ENCODE peak calls at places on chromosomes 5 and 9, in seven cellular contexts. T, S, Q, V, A, U and L are unnamed samples. For H3K36me3, the result is how much of the 10 kb centered on the place peaks cover.

GRCh38 chr5:94361161-94361560 is 257.2 kb downstream of the KIAA0825 start:
- DNase-seq in V (no peak), Q (no peak), A (no peak), S (no peak), T (no peak), U (no peak), L (no peak)

GRCh38 chr9:69324549-69325401 is at the start of gene ENTREP1:
- DNase-seq in T (no peak), U (no peak), S (peak), Q (no peak), A (peak), V (peak), L (peak)

GRCh38 chr9:69877852-69878507 is 57.4 kb downstream of the CFAP95 start:
- DNase-seq in U (no peak), S (no peak), T (no peak), A (no peak), Q (no peak), V (no peak), L (no peak)

GRCh38 chr5:158121678-158122077 is 262.7 kb upstream of the CLINT1 start:
- DNase-seq in S (no peak), U (no peak), A (no peak), T (no peak), Q (no peak), V (no peak), L (no peak)

GRCh38 chr5:169960659-169961058 is 19.6 kb downstream of the INSYN2B start:
- DNase-seq in U (no peak), T (no peak), Q (no peak), A (no peak), V (no peak), S (no peak), L (no peak)

GRCh38 chr5:118628672-118629354 is 359.5 kb downstream of the DTWD2 start:
- DNase-seq in Q (no peak), S (no peak), T (no peak), V (no peak), A (peak), U (no peak), L (no peak)

GRCh38 chr5:173830421-173830820 is 57.7 kb upstream of the CPEB4 start:
- DNase-seq in A (no peak), T (no peak), V (no peak), Q (no peak), U (no peak), S (no peak), L (no peak)

GRCh38 chr5:67059747-67060490 is 136.7 kb downstream of the CD180 start:
- DNase-seq in S (no peak), T (no peak), A (no peak), V (no peak), U (no peak), Q (no peak), L (no peak)

GRCh38 chr9:14056235-14056930 is 257.6 kb downstream of the NFIB start:
- DNase-seq in Q (no peak), V (no peak), U (no peak), A (no peak), T (no peak), S (no peak), L (no peak)

GRCh38 chr9:35611230-35611797 is 6.3 kb downstream of the TESK1 start:
- DNase-seq in U (no peak), A (peak), Q (no peak), T (no peak), S (peak), V (no peak), L (no peak)

GRCh38 chr9:78371981-78372380 is 75.1 kb downstream of the PSAT1 start:
- DNase-seq in S (no peak), A (no peak), Q (no peak), T (no peak), V (no peak), U (no peak), L (no peak)

GRCh38 chr5:176533894-176534611 is 3.1 kb downstream of the RNF44 start:
- DNase-seq in V (no peak), T (no peak), S (peak), U (no peak), Q (no peak), A (peak), L (no peak)

GRCh38 chr5:95317687-95318086 is 32.8 kb upstream of the MCTP1 start:
- DNase-seq in A (no peak), V (no peak), S (no peak), U (no peak), Q (no peak), T (no peak), L (no peak)

GRCh38 chr5:164354138-164354751 is 848.8 kb downstream of the MAT2B start:
- DNase-seq in T (no peak), Q (no peak), S (no peak), U (no peak), V (no peak), A (no peak), L (no peak)

GRCh38 chr5:34834794-34835089 is 4.2 kb upstream of the TTC23L start:
- DNase-seq in Q (no peak), A (no peak), S (no peak), U (no peak), T (no peak), V (no peak), L (no peak)

GRCh38 chr9:124180557-124180956 is 77.2 kb upstream of the NEK6 start:
- DNase-seq in A (peak), S (peak), Q (no peak), T (no peak), U (no peak), V (peak), L (no peak)

GRCh38 chr5:91016954-91017690 is 366.0 kb downstream of the ARRDC3 start:
- DNase-seq in S (peak), U (no peak), V (no peak), A (peak), Q (no peak), T (no peak), L (no peak)

GRCh38 chr5:151628112-151628823 is 37.1 kb upstream of the FAT2 start:
- DNase-seq in S (no peak), V (no peak), A (peak), T (no peak), Q (no peak), U (no peak), L (no peak)

GRCh38 chr5:127995556-127995955 is 88.0 kb upstream of the SLC12A2 start:
- DNase-seq in Q (no peak), A (no peak), V (no peak), U (no peak), S (no peak), T (no peak), L (no peak)

DNA sequence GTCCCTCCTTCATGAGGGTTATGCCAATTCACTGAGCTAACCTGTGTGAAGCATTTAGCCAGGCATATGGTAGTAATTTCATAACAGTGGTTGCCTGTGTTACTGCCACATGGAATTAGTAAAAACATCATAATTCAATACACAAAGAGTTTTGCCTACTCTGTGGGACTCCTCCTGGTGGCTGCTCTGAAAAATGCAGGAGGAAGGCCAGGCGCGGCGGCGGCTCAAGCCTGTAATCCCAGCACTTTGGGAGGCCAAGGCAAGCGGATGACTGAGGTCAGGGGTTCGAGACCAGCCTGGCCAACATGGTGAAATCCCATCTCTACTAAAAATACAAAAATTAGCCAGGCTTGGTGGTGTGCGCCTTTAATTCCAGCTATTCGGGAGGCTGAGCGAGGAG is 547.3 kb downstream of the CDK5RAP2 start:
- DNase-seq in T (no peak), V (no peak), S (no peak), Q (no peak), U (no peak), A (no peak), L (no peak)
- TF ChIP-seq CTCF in T (no peak), V (no peak), S (no peak), Q (no peak), U (no peak), A (no peak), L (no peak)

GRCh38 chr9:18683312-18683711 is 209.4 kb downstream of the ADAMTSL1 start:
- DNase-seq in V (no peak), U (no peak), T (no peak), A (no peak), Q (no peak), S (peak), L (no peak)

GRCh38 chr9:18678846-18679245 is 204.9 kb downstream of the ADAMTSL1 start:
- DNase-seq in U (no peak), T (no peak), Q (no peak), S (no peak), A (no peak), V (no peak), L (no peak)

GRCh38 chr9:18688581-18688980 is 214.6 kb downstream of the ADAMTSL1 start:
- DNase-seq in Q (no peak), U (no peak), A (no peak), T (no peak), S (no peak), V (no peak), L (no peak)

GRCh38 chr9:18684608-18685317 is 210.8 kb downstream of the ADAMTSL1 start:
- DNase-seq in A (peak), Q (no peak), U (no peak), T (no peak), V (no peak), S (no peak), L (no peak)

DNA sequence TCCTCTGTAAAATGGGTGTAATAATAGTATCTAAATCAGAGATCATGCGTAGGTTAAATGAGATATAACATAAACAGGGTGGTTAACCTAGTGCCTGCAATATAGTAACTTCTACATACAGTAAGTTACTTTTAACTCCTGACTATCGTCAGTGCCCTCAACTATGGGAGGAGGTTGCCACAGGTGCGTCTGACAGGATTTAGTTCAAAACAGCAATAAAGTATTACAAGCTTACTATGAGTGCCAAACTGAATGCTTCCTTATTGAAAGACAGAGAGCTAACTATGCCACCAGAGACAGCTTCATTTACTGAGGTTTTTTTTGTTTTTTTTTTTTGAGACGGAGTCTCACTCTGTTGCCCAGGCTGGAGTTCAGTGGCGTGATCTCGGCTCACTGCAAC is 209.0 kb downstream of the ADAMTSL1 start:
- DNase-seq in U (no peak), Q (no peak), V (no peak), T (no peak), A (no peak), S (peak), L (no peak)
- H3K4me3 ChIP-seq in U (no peak), Q (no peak), V (no peak), T (no peak), A (no peak), S (no peak), L (no peak)

GRCh38 chr9:93659044-93659836 is 82.9 kb downstream of the PHF2 start:
- DNase-seq in V (peak), S (peak), Q (no peak), A (peak), U (no peak), T (no peak), L (no peak)

GRCh38 chr9:93655621-93656425 is 79.4 kb downstream of the PHF2 start:
- DNase-seq in U (no peak), Q (no peak), S (peak), T (no peak), A (peak), V (peak), L (no peak)

GRCh38 chr9:93656426-93657222 is 80.2 kb downstream of the PHF2 start:
- DNase-seq in S (peak), U (no peak), T (no peak), Q (no peak), A (peak), V (peak), L (no peak)

GRCh38 chr9:93658184-93658925 is 82.0 kb downstream of the PHF2 start:
- DNase-seq in U (no peak), T (no peak), A (peak), Q (no peak), S (peak), V (peak), L (no peak)

GRCh38 chr9:93657331-93658111 is 81.1 kb downstream of the PHF2 start:
- DNase-seq in A (peak), Q (no peak), U (no peak), V (peak), S (peak), T (no peak), L (no peak)
- H3K36me3 ChIP-seq in A (under half), Q (half or more), U (half or more), V (half or more), S (under half), T (half or more), L (under half)

DNA sequence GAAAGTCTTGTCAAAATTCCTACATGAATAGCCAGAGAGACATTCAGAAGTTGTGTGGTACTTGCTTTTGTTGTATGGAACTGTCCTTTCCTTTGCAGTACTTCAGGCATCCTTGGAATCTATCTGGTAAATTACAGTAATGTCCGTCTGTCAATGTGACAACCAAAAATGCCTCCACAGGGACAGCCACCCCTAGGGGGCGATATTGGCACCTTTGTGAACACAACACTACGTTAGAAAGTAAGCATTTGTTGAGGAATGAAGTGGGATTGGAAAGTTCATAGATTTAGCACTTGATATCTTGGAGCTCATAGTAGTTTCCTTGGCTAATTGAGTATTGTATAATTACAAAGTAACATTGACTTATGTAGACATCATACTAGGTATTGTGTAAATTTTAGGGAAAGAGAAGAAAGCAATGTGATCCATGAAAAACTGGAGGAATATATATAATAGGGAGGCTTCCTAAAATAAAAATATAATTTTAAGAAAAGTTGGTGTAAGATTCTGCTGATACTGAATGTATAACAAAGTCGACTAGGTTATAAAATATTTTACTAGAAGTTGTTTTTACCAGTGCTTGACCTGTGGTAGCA is 32.7 kb downstream of the TMEFF1 start:
- DNase-seq in V (peak), A (peak), T (no peak), U (no peak), S (peak), Q (no peak), L (no peak)
- TF ChIP-seq CTCF in V (peak), A (peak), T (no peak), U (peak), S (peak), Q (no peak), L (peak)

GRCh38 chr5:39570418-39571027 is 145.7 kb upstream of the DAB2 start:
- DNase-seq in A (no peak), T (no peak), Q (no peak), V (no peak), U (no peak), S (no peak), L (no peak)

GRCh38 chr5:39566891-39567290 is 142.1 kb upstream of the DAB2 start:
- DNase-seq in U (no peak), S (no peak), V (no peak), T (no peak), A (peak), Q (no peak), L (no peak)

GRCh38 chr5:39569857-39570256 is 145.1 kb upstream of the DAB2 start:
- DNase-seq in S (no peak), A (peak), T (no peak), V (no peak), Q (no peak), U (no peak), L (no peak)
- H3K4me3 ChIP-seq in S (no peak), A (no peak), T (no peak), V (no peak), Q (no peak), U (no peak), L (no peak)

GRCh38 chr9:127506117-127506813 is 55.0 kb downstream of the LRSAM1 start:
- DNase-seq in V (peak), T (no peak), S (no peak), A (no peak), U (no peak), Q (no peak), L (no peak)

GRCh38 chr9:127508901-127509260 is 57.6 kb downstream of the LRSAM1 start:
- DNase-seq in U (no peak), T (no peak), V (peak), A (no peak), S (no peak), Q (no peak), L (no peak)

GRCh38 chr9:127506814-127507750 is 55.8 kb downstream of the LRSAM1 start:
- DNase-seq in V (peak), S (no peak), U (no peak), A (no peak), Q (no peak), T (no peak), L (no peak)

GRCh38 chr9:127509261-127509954 is 58.1 kb downstream of the LRSAM1 start:
- DNase-seq in S (no peak), Q (no peak), U (no peak), A (no peak), V (no peak), T (no peak), L (no peak)

GRCh38 chr9:127507751-127508648 is 56.7 kb downstream of the LRSAM1 start:
- DNase-seq in V (peak), Q (no peak), T (no peak), U (no peak), S (no peak), A (no peak), L (no peak)
- H3K36me3 ChIP-seq in V (half or more), Q (half or more), T (under half), U (half or more), S (under half), A (half or more), L (under half)

GRCh38 chr9:138117101-138117750 is 239.6 kb downstream of the CACNA1B start:
- DNase-seq in T (no peak), S (no peak), Q (no peak), U (no peak), A (no peak), V (peak), L (no peak)
- TF ChIP-seq CTCF in T (no peak), S (no peak), Q (no peak), U (no peak), A (no peak), V (no peak), L (no peak)

DNA sequence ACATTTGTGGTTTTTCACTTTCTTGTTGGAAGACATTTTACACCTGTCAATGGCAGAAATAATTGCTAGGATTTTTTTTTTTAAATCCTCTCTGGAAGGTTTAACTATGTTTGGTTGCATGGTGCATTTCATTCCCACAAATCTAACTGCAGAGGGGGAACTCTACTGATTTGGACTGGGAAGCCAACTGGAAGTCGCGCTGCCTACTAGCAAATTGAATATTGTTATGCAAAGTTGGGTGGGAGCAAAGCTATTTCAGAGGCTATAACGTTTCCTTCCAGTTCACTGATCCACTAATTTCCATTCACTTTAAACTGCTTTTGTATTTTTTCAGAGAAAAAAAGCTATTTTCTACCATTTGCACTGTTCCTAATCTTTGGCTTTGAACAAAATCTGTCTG is 40.0 kb downstream of the MACIR start:
- DNase-seq in U (no peak), S (no peak), V (no peak), T (no peak), A (no peak), Q (no peak), L (no peak)
- H3K4me3 ChIP-seq in U (no peak), S (no peak), V (no peak), T (no peak), A (no peak), Q (no peak), L (no peak)

GRCh38 chr5:150576449-150576949 is 64.0 kb upstream of the SYNPO start:
- DNase-seq in U (no peak), Q (no peak), S (no peak), T (no peak), A (no peak), V (peak), L (no peak)
- H3K36me3 ChIP-seq in U (under half), Q (under half), S (under half), T (under half), A (under half), V (under half), L (under half)